ENCODE peak calls at places on chromosomes 13 and 19, in five cellular contexts. Z, H, Q, D and E are unnamed samples.

GRCh38 chr13:113765241-113765910 is 6.3 kb downstream of the TMEM255B start:
- DNase-seq in Q (no peak), D (no peak), H (no peak), Z (no peak), E (no peak)

GRCh38 chr19:50315773-50316448 is 13.3 kb downstream of the KCNC3 start:
- DNase-seq in H (no peak), D (peak; percentile 68), Z (no peak), Q (no peak), E (peak; percentile 42)

GRCh38 chr19:43306097-43306496 is 36.8 kb upstream of the PSG9 start:
- DNase-seq in Q (no peak), H (no peak), D (no peak), Z (no peak), E (no peak)

GRCh38 chr19:7902796-7903243 is 857 bp upstream of the MAP2K7 start:
- DNase-seq in Q (no peak), Z (no peak), D (no peak), H (no peak), E (no peak)

GRCh38 chr13:95882121-95882520 is 171.1 kb downstream of the UGGT2 start:
- DNase-seq in D (no peak), H (no peak), Q (no peak), Z (no peak), E (no peak)

GRCh38 chr13:27321619-27322385 is 51.2 kb downstream of the RASL11A start:
- DNase-seq in H (no peak), D (no peak), Z (no peak), Q (no peak), E (no peak)

GRCh38 chr13:78060966-78061365 is 142.3 kb upstream of the EDNRB start:
- DNase-seq in D (no peak), H (no peak), Q (no peak), Z (no peak), E (no peak)

GRCh38 chr13:52053460-52053859 is 29.0 kb downstream of the UTP14C start:
- DNase-seq in Q (no peak), Z (no peak), H (no peak), D (no peak), E (no peak)

GRCh38 chr19:6026390-6026897 is 48.5 kb upstream of the RANBP3 start:
- DNase-seq in Q (no peak), D (no peak), H (no peak), Z (no peak), E (no peak)

GRCh38 chr13:80382576-80382975 is 41.6 kb upstream of the SPRY2 start:
- DNase-seq in H (no peak), D (no peak), Q (no peak), Z (no peak), E (no peak)

GRCh38 chr19:6227941-6228325 is 51.8 kb downstream of the MLLT1 start:
- DNase-seq in Z (no peak), Q (no peak), H (no peak), D (no peak), E (no peak)

GRCh38 chr13:30739646-30740642 is 4.6 kb downstream of the ALOX5AP start:
- DNase-seq in Z (peak; percentile 3), Q (no peak), H (peak; percentile 99), D (peak; percentile 71), E (no peak)

GRCh38 chr13:79392882-79393563 is 13.0 kb downstream of the RBM26 start:
- DNase-seq in H (peak; percentile 92), D (peak; percentile 39), Z (no peak), Q (no peak), E (no peak)

GRCh38 chr19:44694184-44694579 is 4.8 kb upstream of the CEACAM16 start:
- DNase-seq in Q (no peak), H (no peak), D (no peak), Z (no peak), E (no peak)

GRCh38 chr13:99986751-99987150 is 5.2 kb downstream of the ZIC2 start:
- DNase-seq in D (no peak), Q (no peak), Z (no peak), H (no peak), E (no peak)

GRCh38 chr13:89930861-89931260 is 1416.6 kb upstream of the MIR17HG start:
- DNase-seq in Q (no peak), H (no peak), D (no peak), Z (no peak), E (no peak)

GRCh38 chr13:74574964-74575728 is 440.9 kb upstream of the KLF12 start:
- DNase-seq in Z (no peak), H (no peak), D (no peak), Q (no peak), E (no peak)

GRCh38 chr13:39692650-39693438 is 37.4 kb downstream of the COG6 start:
- DNase-seq in Q (no peak), H (peak; percentile 18), Z (no peak), D (no peak), E (no peak)

GRCh38 chr19:33434886-33435705 is 61.6 kb downstream of the CEBPG start:
- DNase-seq in Q (peak; percentile 4), Z (peak; percentile 41), D (no peak), H (peak; percentile 40), E (peak; percentile 44)

DNA sequence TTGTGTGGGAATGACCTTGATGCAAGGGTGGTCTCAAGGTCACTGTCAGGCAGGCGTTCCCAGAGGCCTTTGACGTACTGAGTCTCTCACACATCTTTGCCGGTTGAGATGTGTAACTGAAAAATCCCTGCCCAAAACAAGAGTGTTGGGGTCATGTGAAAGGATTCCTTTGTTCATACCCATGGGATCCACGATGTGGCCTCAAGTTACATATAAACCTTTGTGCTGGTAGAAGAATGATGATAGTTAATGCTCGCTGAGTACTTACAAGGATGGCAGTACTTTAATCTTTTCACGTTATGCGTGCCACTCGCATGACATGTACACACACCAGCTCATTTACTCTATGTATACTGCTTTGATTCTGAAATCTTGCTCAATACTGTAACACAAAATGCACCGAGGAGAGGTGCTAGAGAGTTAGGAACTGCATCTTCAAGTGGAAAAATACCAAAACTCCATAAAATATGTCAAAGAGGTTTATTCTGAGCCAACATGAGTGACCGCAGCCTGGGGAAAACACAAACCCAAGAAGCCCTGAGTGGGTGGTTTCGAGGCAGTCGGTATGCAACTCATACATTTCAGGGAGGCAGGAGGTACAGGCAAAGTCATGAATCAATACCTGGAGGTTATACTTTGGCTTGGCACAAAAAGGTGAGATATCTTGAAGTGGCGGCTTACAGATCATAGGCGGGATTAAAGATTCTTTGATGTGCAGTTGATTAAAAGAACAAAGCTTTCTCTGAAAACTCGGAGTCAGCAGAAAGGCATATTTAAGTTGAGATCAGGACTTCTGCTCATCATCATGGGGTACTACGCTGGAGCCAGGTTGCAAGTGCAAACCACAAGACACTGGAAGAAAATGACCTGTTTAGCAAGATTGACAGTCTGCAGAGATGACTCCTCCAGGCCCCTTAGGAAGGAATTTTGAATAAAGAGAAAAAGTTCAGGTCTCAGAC is 87.3 kb upstream of the ARHGEF7 start:
- DNase-seq in D (no peak), Z (no peak), Q (no peak), H (no peak), E (no peak)
- TF ChIP-seq CTCF in D (no peak), Z (no peak), Q (no peak), H (peak; percentile 16), E (no peak)

GRCh38 chr13:111046590-111047141 is 68.4 kb upstream of the ARHGEF7 start:
- DNase-seq in Z (no peak), Q (peak; percentile 57), D (no peak), H (peak; percentile 15), E (no peak)
- TF ChIP-seq CTCF in Z (no peak), Q (no peak), D (peak; percentile 42), H (peak; percentile 54), E (peak; percentile 18)

GRCh38 chr19:15173746-15174404 is 26.9 kb downstream of the NOTCH3 start:
- DNase-seq in H (no peak), Z (no peak), Q (no peak), D (no peak), E (no peak)
- TF ChIP-seq CTCF in H (peak; percentile 14), Z (no peak), Q (no peak), D (peak; percentile 30), E (no peak)

GRCh38 chr13:69579351-69579750 is 528.3 kb upstream of the ATXN8OS start:
- DNase-seq in H (no peak), Z (no peak), Q (no peak), D (no peak), E (no peak)
- TF ChIP-seq CTCF in H (no peak), Z (no peak), Q (no peak), D (no peak), E (no peak)

DNA sequence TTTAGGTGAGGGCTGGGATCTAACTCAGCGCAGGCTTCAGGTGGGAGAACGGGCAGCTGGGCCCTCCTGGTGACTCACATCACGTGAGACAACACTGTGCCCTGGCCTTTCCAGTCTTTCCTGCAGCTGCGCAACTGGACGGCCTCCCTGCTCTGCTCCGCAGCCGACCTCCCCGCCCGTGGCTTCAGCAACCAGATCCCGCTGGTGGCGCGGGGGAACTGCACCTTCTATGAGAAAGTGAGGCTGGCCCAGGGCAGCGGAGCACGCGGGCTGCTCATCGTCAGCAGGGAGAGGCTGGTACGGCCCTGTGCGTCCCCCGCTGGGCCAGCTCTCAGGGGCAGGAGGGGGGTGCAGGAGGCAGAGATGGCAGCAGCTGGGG is 8.8 kb downstream of the SPPL2B start:
- DNase-seq in Z (no peak), D (no peak), Q (no peak), H (peak; percentile 59), E (no peak)
- TF ChIP-seq CTCF in Z (no peak), D (no peak), Q (no peak), H (no peak), E (no peak)

GRCh38 chr13:73230714-73231113 is 171.9 kb downstream of the KLF5 start:
- DNase-seq in H (no peak), Q (no peak), Z (no peak), D (no peak), E (no peak)

GRCh38 chr13:73225983-73226382 is 167.2 kb downstream of the KLF5 start:
- DNase-seq in Q (no peak), D (no peak), Z (no peak), H (no peak), E (no peak)

GRCh38 chr13:73231456-73231855 is 172.7 kb downstream of the KLF5 start:
- DNase-seq in H (no peak), Z (no peak), D (no peak), Q (no peak), E (no peak)

GRCh38 chr13:73224708-73225107 is 165.9 kb downstream of the KLF5 start:
- DNase-seq in Q (no peak), Z (no peak), D (no peak), H (peak; percentile 72), E (no peak)

DNA sequence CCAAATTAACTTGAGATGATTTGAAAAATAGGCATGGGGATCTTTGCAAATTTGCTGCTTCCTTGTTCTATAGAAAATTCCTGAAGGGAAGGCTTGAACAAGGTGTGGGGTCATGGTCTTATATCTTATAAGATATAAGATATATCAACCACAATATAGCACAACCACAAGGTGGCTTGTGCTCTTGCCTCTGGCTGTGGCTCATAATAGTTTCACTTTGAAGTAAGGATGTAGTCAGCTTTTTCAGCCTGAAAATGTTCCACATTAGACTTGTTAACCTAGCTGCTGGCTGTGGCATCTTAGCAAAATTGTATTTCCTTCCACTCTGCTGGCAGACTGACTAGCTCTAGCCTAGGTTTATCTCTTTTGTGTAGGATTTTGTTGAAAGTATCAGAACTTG is 169.7 kb downstream of the KLF5 start:
- DNase-seq in D (no peak), Q (no peak), H (peak; percentile 36), Z (no peak), E (no peak)
- TF ChIP-seq CTCF in D (no peak), Q (no peak), H (no peak), Z (no peak), E (no peak)

DNA sequence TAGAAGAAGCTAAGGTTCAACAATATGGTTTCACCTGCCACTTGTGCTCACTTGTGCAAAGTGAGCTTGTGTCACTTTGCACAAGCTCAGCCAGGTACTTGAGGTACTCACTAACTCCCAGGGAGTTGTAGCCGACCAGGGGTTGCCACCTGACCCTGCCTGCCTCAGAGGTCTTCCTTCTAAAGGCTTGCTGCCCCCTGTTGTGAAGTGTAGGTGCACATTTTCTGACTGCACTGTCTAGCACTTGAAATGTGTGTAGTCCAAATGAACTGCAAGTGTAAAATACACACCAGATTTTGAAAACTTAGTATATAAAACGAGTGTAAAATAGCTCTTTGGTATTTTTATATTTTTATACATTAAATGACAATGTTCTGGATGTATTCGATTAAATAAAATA is 230.8 kb downstream of the DLEU7 start:
- DNase-seq in H (no peak), D (no peak), Q (no peak), Z (no peak), E (no peak)
- TF ChIP-seq CTCF in H (no peak), D (no peak), Q (no peak), Z (no peak), E (no peak)